ENCODE peak calls at places on chromosomes 16 and 17, in six cellular contexts. One of them, this sample, is unnamed.

GRCh38 chr17:48497103-48497502 is 33.7 kb downstream of the HOXB1 start:
- DNase-seq in AG04450: no peak
- DNase-seq in fibroblast of lung: peak; percentile 82
- DNase-seq in cardiac muscle cell: peak; percentile 40
- DNase-seq in endothelial cell: no peak
- DNase-seq in GM13976: no peak
- DNase-seq in this sample: no peak

GRCh38 chr17:57001541-57001940 is 23.6 kb downstream of the SCPEP1 start:
- DNase-seq in AG04450: no peak
- DNase-seq in endothelial cell: no peak
- DNase-seq in GM13976: no peak
- DNase-seq in cardiac muscle cell: no peak
- DNase-seq in fibroblast of lung: no peak
- DNase-seq in this sample: no peak

GRCh38 chr17:83080641-83081560 is 1.5 kb downstream of the METRNL start:
- DNase-seq in endothelial cell: no peak
- DNase-seq in fibroblast of lung: peak; percentile 47
- DNase-seq in GM13976: peak; percentile 85
- DNase-seq in AG04450: no peak
- DNase-seq in cardiac muscle cell: peak; percentile 49
- DNase-seq in this sample: peak; percentile 74

GRCh38 chr16:31130336-31130812 is 5.2 kb downstream of the PRSS8 start:
- DNase-seq in GM13976: no peak
- DNase-seq in cardiac muscle cell: no peak
- DNase-seq in AG04450: no peak
- DNase-seq in fibroblast of lung: no peak
- DNase-seq in endothelial cell: no peak
- DNase-seq in this sample: no peak

GRCh38 chr17:41907633-41908539 is 10.9 kb downstream of the ACLY start:
- DNase-seq in cardiac muscle cell: no peak
- DNase-seq in fibroblast of lung: peak; percentile 44
- DNase-seq in GM13976: no peak
- DNase-seq in endothelial cell: no peak
- DNase-seq in AG04450: no peak
- DNase-seq in this sample: no peak

GRCh38 chr16:57265850-57266530 is 18.5 kb downstream of the PLLP start:
- DNase-seq in GM13976: no peak
- DNase-seq in cardiac muscle cell: peak; percentile 64
- DNase-seq in AG04450: no peak
- DNase-seq in endothelial cell: no peak
- DNase-seq in fibroblast of lung: peak; percentile 73
- DNase-seq in this sample: no peak

GRCh38 chr17:2580641-2581040 is 12.8 kb upstream of the PAFAH1B1 start:
- DNase-seq in endothelial cell: no peak
- DNase-seq in fibroblast of lung: no peak
- DNase-seq in GM13976: no peak
- DNase-seq in AG04450: no peak
- DNase-seq in cardiac muscle cell: no peak
- DNase-seq in this sample: no peak

GRCh38 chr17:16061631-16062030 is 62.0 kb downstream of the TTC19 start:
- DNase-seq in AG04450: no peak
- DNase-seq in cardiac muscle cell: no peak
- DNase-seq in GM13976: no peak
- DNase-seq in fibroblast of lung: no peak
- DNase-seq in endothelial cell: no peak
- DNase-seq in this sample: no peak

GRCh38 chr17:607341-608060 is 107.1 kb downstream of the VPS53 start:
- DNase-seq in fibroblast of lung: no peak
- DNase-seq in GM13976: no peak
- DNase-seq in AG04450: no peak
- DNase-seq in endothelial cell: no peak
- DNase-seq in cardiac muscle cell: no peak
- DNase-seq in this sample: no peak

GRCh38 chr17:6095501-6095900 is 25.3 kb downstream of the WSCD1 start:
- DNase-seq in cardiac muscle cell: no peak
- DNase-seq in AG04450: no peak
- DNase-seq in GM13976: no peak
- DNase-seq in endothelial cell: no peak
- DNase-seq in fibroblast of lung: no peak
- DNase-seq in this sample: no peak

GRCh38 chr17:38705803-38706624 is 941 bp downstream of the MLLT6 start:
- DNase-seq in cardiac muscle cell: peak; percentile 53
- DNase-seq in fibroblast of lung: no peak
- DNase-seq in AG04450: no peak
- DNase-seq in endothelial cell: peak; percentile 30
- DNase-seq in GM13976: no peak
- DNase-seq in this sample: peak; percentile 44

GRCh38 chr17:68775338-68775737 is 174.2 kb upstream of the FAM20A start:
- DNase-seq in AG04450: no peak
- DNase-seq in cardiac muscle cell: peak; percentile 40
- DNase-seq in GM13976: no peak
- DNase-seq in endothelial cell: no peak
- DNase-seq in fibroblast of lung: no peak
- DNase-seq in this sample: no peak

GRCh38 chr17:67637901-67638641 is 79.7 kb upstream of the NOL11 start:
- DNase-seq in AG04450: no peak
- DNase-seq in GM13976: no peak
- DNase-seq in cardiac muscle cell: no peak
- DNase-seq in fibroblast of lung: peak; percentile 42
- DNase-seq in endothelial cell: no peak
- DNase-seq in this sample: no peak

GRCh38 chr17:15124746-15125145 is 140.4 kb downstream of the PMP22 start:
- DNase-seq in cardiac muscle cell: no peak
- DNase-seq in fibroblast of lung: no peak
- DNase-seq in endothelial cell: no peak
- DNase-seq in GM13976: no peak
- DNase-seq in AG04450: no peak
- DNase-seq in this sample: no peak

GRCh38 chr16:12583237-12583897 is 220.3 kb downstream of the CPPED1 start:
- DNase-seq in fibroblast of lung: no peak
- DNase-seq in cardiac muscle cell: no peak
- DNase-seq in GM13976: no peak
- DNase-seq in endothelial cell: no peak
- DNase-seq in AG04450: no peak
- DNase-seq in this sample: no peak

GRCh38 chr16:21301168-21301894 is 23.2 kb upstream of the CRYM start:
- DNase-seq in cardiac muscle cell: peak; percentile 70
- DNase-seq in GM13976: peak; percentile 84
- DNase-seq in endothelial cell: peak; percentile 68
- DNase-seq in AG04450: no peak
- DNase-seq in fibroblast of lung: peak; percentile 65
- DNase-seq in this sample: peak; percentile 57
- TF ChIP-seq CTCF in cardiac muscle cell: peak; percentile 25
- TF ChIP-seq CTCF in GM13976: no peak
- TF ChIP-seq CTCF in endothelial cell: no peak
- TF ChIP-seq CTCF in AG04450: peak; percentile 19
- TF ChIP-seq CTCF in fibroblast of lung: peak; percentile 21
- TF ChIP-seq CTCF in this sample: no peak

GRCh38 chr17:72206376-72206775 is 85.6 kb downstream of the SOX9 start:
- DNase-seq in GM13976: no peak
- DNase-seq in fibroblast of lung: no peak
- DNase-seq in cardiac muscle cell: no peak
- DNase-seq in endothelial cell: no peak
- DNase-seq in AG04450: no peak
- DNase-seq in this sample: no peak

GRCh38 chr17:72205357-72205756 is 84.5 kb downstream of the SOX9 start:
- DNase-seq in endothelial cell: no peak
- DNase-seq in GM13976: no peak
- DNase-seq in cardiac muscle cell: no peak
- DNase-seq in fibroblast of lung: no peak
- DNase-seq in AG04450: no peak
- DNase-seq in this sample: no peak

GRCh38 chr17:72208832-72209231 is 88.0 kb downstream of the SOX9 start:
- DNase-seq in AG04450: no peak
- DNase-seq in cardiac muscle cell: no peak
- DNase-seq in endothelial cell: no peak
- DNase-seq in GM13976: no peak
- DNase-seq in fibroblast of lung: no peak
- DNase-seq in this sample: no peak

GRCh38 chr17:72205801-72206200 is 85.0 kb downstream of the SOX9 start:
- DNase-seq in cardiac muscle cell: no peak
- DNase-seq in fibroblast of lung: no peak
- DNase-seq in AG04450: no peak
- DNase-seq in endothelial cell: no peak
- DNase-seq in GM13976: no peak
- DNase-seq in this sample: no peak
- TF ChIP-seq CTCF in cardiac muscle cell: no peak
- TF ChIP-seq CTCF in fibroblast of lung: no peak
- TF ChIP-seq CTCF in AG04450: no peak
- TF ChIP-seq CTCF in endothelial cell: no peak
- TF ChIP-seq CTCF in GM13976: no peak
- TF ChIP-seq CTCF in this sample: no peak

DNA sequence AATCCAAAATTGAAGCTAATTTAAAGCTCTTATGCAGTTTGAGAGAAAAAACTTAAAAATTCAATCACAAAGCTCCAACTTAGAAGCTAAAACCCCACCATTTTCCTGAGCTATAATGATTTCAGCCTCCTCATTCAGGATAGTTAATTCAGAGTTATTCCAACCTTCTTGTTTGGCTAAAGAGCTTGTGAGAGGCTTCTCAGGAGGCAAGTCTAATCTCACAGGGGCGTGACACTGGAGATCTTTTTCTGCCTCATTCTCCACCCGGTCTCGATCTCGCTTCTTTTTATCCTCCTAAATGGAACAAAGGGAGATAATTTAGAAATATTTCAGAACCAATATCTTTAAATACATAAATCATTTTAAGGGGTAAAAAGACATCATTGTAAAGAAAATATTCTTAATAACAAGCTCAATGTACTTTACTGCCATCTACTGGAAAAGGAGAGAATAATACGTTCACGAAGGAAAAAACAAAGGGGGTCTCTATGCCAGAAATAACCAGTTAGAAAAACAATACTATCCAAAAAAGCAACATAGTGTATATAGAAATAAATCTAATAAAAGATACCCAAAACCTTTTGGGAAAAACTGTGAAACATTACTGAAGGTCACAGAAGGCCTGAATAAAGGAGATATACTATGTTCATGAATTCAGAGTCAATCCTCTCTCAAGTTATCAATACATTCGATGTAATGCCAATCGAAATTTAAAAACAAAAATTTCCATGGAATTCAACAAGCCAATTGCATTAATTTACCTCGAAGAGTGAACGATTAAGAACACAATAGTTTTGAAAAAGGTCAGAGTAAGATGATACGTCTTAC is 13.9 kb downstream of the BRD7 start:
- DNase-seq in AG04450: no peak
- DNase-seq in cardiac muscle cell: peak; percentile 23
- DNase-seq in fibroblast of lung: no peak
- DNase-seq in endothelial cell: no peak
- DNase-seq in GM13976: no peak
- DNase-seq in this sample: no peak
- TF ChIP-seq CTCF in AG04450: peak; percentile 65
- TF ChIP-seq CTCF in cardiac muscle cell: peak; percentile 61
- TF ChIP-seq CTCF in fibroblast of lung: peak; percentile 33
- TF ChIP-seq CTCF in endothelial cell: peak; percentile 65
- TF ChIP-seq CTCF in GM13976: peak; percentile 16
- TF ChIP-seq CTCF in this sample: peak; percentile 92

GRCh38 chr16:50324345-50324744 is 44.4 kb downstream of the BRD7 start:
- DNase-seq in fibroblast of lung: no peak
- DNase-seq in AG04450: no peak
- DNase-seq in cardiac muscle cell: no peak
- DNase-seq in endothelial cell: no peak
- DNase-seq in GM13976: no peak
- DNase-seq in this sample: no peak

GRCh38 chr16:50329446-50330189 is 39.2 kb downstream of the BRD7 start:
- DNase-seq in GM13976: no peak
- DNase-seq in endothelial cell: no peak
- DNase-seq in AG04450: no peak
- DNase-seq in cardiac muscle cell: peak; percentile 46
- DNase-seq in fibroblast of lung: peak; percentile 28
- DNase-seq in this sample: no peak

GRCh38 chr16:50323335-50324011 is 45.3 kb downstream of the BRD7 start:
- DNase-seq in cardiac muscle cell: peak; percentile 50
- DNase-seq in AG04450: no peak
- DNase-seq in GM13976: no peak
- DNase-seq in fibroblast of lung: peak; percentile 42
- DNase-seq in endothelial cell: no peak
- DNase-seq in this sample: no peak

GRCh38 chr16:50326264-50326663 is 42.5 kb downstream of the BRD7 start:
- DNase-seq in endothelial cell: no peak
- DNase-seq in fibroblast of lung: no peak
- DNase-seq in GM13976: no peak
- DNase-seq in cardiac muscle cell: no peak
- DNase-seq in AG04450: no peak
- DNase-seq in this sample: no peak

DNA sequence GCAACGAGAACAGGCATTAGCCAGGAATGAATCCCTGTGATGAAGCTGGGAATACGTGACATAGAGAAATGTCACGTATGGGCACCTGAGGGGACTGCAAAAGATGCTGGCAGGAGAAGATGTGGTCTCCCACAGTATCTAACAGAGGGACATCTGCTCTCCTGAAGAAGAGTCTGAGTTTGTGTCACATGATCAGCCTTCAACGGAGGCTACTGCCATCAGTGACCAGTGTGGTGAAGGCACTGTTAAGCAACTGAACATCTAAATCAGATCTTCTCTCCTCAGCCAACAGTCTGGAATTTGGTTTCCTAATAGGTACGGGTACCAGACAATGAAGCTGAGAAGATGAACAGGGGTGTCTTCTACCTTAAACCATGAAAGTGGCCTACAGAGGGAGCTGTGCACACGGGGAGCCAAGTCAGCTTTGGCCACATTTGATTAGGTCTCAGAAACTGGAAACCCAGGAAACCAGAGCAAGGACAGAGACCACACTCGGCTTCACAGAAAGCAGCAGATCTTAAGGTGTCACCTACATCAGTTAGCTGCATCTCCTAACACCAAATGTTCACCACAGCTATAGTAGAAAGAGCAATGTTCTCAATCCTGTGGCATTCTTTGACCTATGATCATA is 41.8 kb downstream of the BRD7 start:
- DNase-seq in endothelial cell: no peak
- DNase-seq in GM13976: peak; percentile 57
- DNase-seq in fibroblast of lung: peak; percentile 29
- DNase-seq in AG04450: no peak
- DNase-seq in cardiac muscle cell: peak; percentile 37
- DNase-seq in this sample: peak; percentile 86
- TF ChIP-seq CTCF in endothelial cell: peak; percentile 35
- TF ChIP-seq CTCF in GM13976: peak; percentile 36
- TF ChIP-seq CTCF in fibroblast of lung: peak; percentile 63
- TF ChIP-seq CTCF in AG04450: peak; percentile 58
- TF ChIP-seq CTCF in cardiac muscle cell: peak; percentile 54
- TF ChIP-seq CTCF in this sample: peak; percentile 65

GRCh38 chr16:88662222-88662842 is 559 bp downstream of the MVD start:
- DNase-seq in AG04450: no peak
- DNase-seq in fibroblast of lung: no peak
- DNase-seq in cardiac muscle cell: no peak
- DNase-seq in endothelial cell: no peak
- DNase-seq in GM13976: no peak
- DNase-seq in this sample: peak; percentile 42

GRCh38 chr16:88665148-88665547 is 2.3 kb upstream of the MVD start:
- DNase-seq in GM13976: no peak
- DNase-seq in AG04450: no peak
- DNase-seq in cardiac muscle cell: no peak
- DNase-seq in endothelial cell: no peak
- DNase-seq in fibroblast of lung: no peak
- DNase-seq in this sample: no peak

GRCh38 chr16:88665570-88665969 is 2.7 kb upstream of the MVD start:
- DNase-seq in AG04450: no peak
- DNase-seq in cardiac muscle cell: no peak
- DNase-seq in fibroblast of lung: no peak
- DNase-seq in GM13976: no peak
- DNase-seq in endothelial cell: no peak
- DNase-seq in this sample: no peak

GRCh38 chr16:88659160-88659559 is 3.7 kb downstream of the MVD start:
- DNase-seq in AG04450: no peak
- DNase-seq in fibroblast of lung: no peak
- DNase-seq in GM13976: no peak
- DNase-seq in endothelial cell: no peak
- DNase-seq in cardiac muscle cell: no peak
- DNase-seq in this sample: no peak

GRCh38 chr16:88662843-88663606 is at the start of gene MVD:
- DNase-seq in GM13976: peak; percentile 100
- DNase-seq in cardiac muscle cell: peak; percentile 99
- DNase-seq in endothelial cell: peak; percentile 96
- DNase-seq in fibroblast of lung: peak; percentile 97
- DNase-seq in AG04450: peak; percentile 95
- DNase-seq in this sample: peak; percentile 97
- TF ChIP-seq CTCF in GM13976: no peak
- TF ChIP-seq CTCF in cardiac muscle cell: no peak
- TF ChIP-seq CTCF in endothelial cell: no peak
- TF ChIP-seq CTCF in fibroblast of lung: no peak
- TF ChIP-seq CTCF in AG04450: peak; percentile 8
- TF ChIP-seq CTCF in this sample: no peak

This sample was measured in activated CD8-positive, alpha-beta T cell treated with anti-CD3 and anti-CD28 coated beads for 36 hours.